ENCODE peak calls at places on chromosomes 13 and 19, in five cellular contexts. One of them, this sample, is unnamed.

GRCh38 chr13:32811297-32811800 is 204.9 kb upstream of the KL start:
- DNase-seq in Right ventricle myocardium superior: no peak
- DNase-seq in cardiac fibroblast: no peak
- DNase-seq in T-helper 2 cell: no peak
- DNase-seq in C1 segment of cervical spinal cord: no peak
- DNase-seq in this sample: no peak

GRCh38 chr13:99313941-99314340 is 6.7 kb upstream of the GPR183 start:
- DNase-seq in Right ventricle myocardium superior: no peak
- DNase-seq in cardiac fibroblast: no peak
- DNase-seq in T-helper 2 cell: no peak
- DNase-seq in C1 segment of cervical spinal cord: no peak
- DNase-seq in this sample: no peak

GRCh38 chr13:112227031-112227430 is 149.1 kb upstream of the SPACA7 start:
- DNase-seq in Right ventricle myocardium superior: no peak
- DNase-seq in cardiac fibroblast: no peak
- DNase-seq in T-helper 2 cell: no peak
- DNase-seq in C1 segment of cervical spinal cord: no peak
- DNase-seq in this sample: no peak

GRCh38 chr13:78742659-78743058 is 83.7 kb upstream of the OBI1 start:
- DNase-seq in Right ventricle myocardium superior: no peak
- DNase-seq in cardiac fibroblast: no peak
- DNase-seq in T-helper 2 cell: no peak
- DNase-seq in C1 segment of cervical spinal cord: no peak
- DNase-seq in this sample: no peak

GRCh38 chr13:111115841-111116500 is 861 bp downstream of the ARHGEF7 start:
- DNase-seq in Right ventricle myocardium superior: peak; percentile 75
- DNase-seq in cardiac fibroblast: peak; percentile 77
- DNase-seq in T-helper 2 cell: no peak
- DNase-seq in C1 segment of cervical spinal cord: no peak
- DNase-seq in this sample: peak; percentile 19

GRCh38 chr13:66915596-66916185 is 314.4 kb downstream of the PCDH9 start:
- DNase-seq in Right ventricle myocardium superior: no peak
- DNase-seq in cardiac fibroblast: peak; percentile 39
- DNase-seq in T-helper 2 cell: no peak
- DNase-seq in C1 segment of cervical spinal cord: no peak
- DNase-seq in this sample: no peak

GRCh38 chr13:31413531-31413930 is 213.8 kb downstream of the B3GLCT start:
- DNase-seq in Right ventricle myocardium superior: no peak
- DNase-seq in cardiac fibroblast: no peak
- DNase-seq in T-helper 2 cell: no peak
- DNase-seq in C1 segment of cervical spinal cord: no peak
- DNase-seq in this sample: no peak

GRCh38 chr13:44155422-44156293 is 218.0 kb upstream of the SERP2 start:
- DNase-seq in Right ventricle myocardium superior: peak; percentile 66
- DNase-seq in cardiac fibroblast: peak; percentile 72
- DNase-seq in T-helper 2 cell: no peak
- DNase-seq in C1 segment of cervical spinal cord: no peak
- DNase-seq in this sample: peak; percentile 61

GRCh38 chr13:97058417-97058816 is 64.1 kb upstream of the OXGR1 start:
- DNase-seq in Right ventricle myocardium superior: no peak
- DNase-seq in cardiac fibroblast: no peak
- DNase-seq in T-helper 2 cell: no peak
- DNase-seq in C1 segment of cervical spinal cord: no peak
- DNase-seq in this sample: no peak

GRCh38 chr19:7067716-7068115 is 1.8 kb upstream of the ZNF557 start:
- DNase-seq in Right ventricle myocardium superior: no peak
- DNase-seq in cardiac fibroblast: no peak
- DNase-seq in T-helper 2 cell: no peak
- DNase-seq in C1 segment of cervical spinal cord: no peak
- DNase-seq in this sample: no peak

GRCh38 chr13:30832845-30833332 is 73.2 kb upstream of the MEDAG start:
- DNase-seq in Right ventricle myocardium superior: peak; percentile 59
- DNase-seq in cardiac fibroblast: peak; percentile 54
- DNase-seq in T-helper 2 cell: no peak
- DNase-seq in C1 segment of cervical spinal cord: no peak
- DNase-seq in this sample: no peak

GRCh38 chr19:4069331-4069959 is 2.7 kb upstream of the ZBTB7A start:
- DNase-seq in Right ventricle myocardium superior: peak; percentile 81
- DNase-seq in cardiac fibroblast: no peak
- DNase-seq in T-helper 2 cell: peak; percentile 26
- DNase-seq in C1 segment of cervical spinal cord: no peak
- DNase-seq in this sample: no peak

GRCh38 chr13:24629320-24629719 is 50.9 kb upstream of the ATP12A start:
- DNase-seq in Right ventricle myocardium superior: no peak
- DNase-seq in cardiac fibroblast: peak; percentile 8
- DNase-seq in T-helper 2 cell: no peak
- DNase-seq in C1 segment of cervical spinal cord: no peak
- DNase-seq in this sample: no peak

GRCh38 chr19:18319591-18320135 is 3.2 kb downstream of the LSM4 start:
- DNase-seq in Right ventricle myocardium superior: no peak
- DNase-seq in cardiac fibroblast: no peak
- DNase-seq in T-helper 2 cell: no peak
- DNase-seq in C1 segment of cervical spinal cord: no peak
- DNase-seq in this sample: no peak

GRCh38 chr19:904545-904944 is 8.5 kb downstream of the R3HDM4 start:
- DNase-seq in Right ventricle myocardium superior: no peak
- DNase-seq in cardiac fibroblast: no peak
- DNase-seq in T-helper 2 cell: no peak
- DNase-seq in C1 segment of cervical spinal cord: no peak
- DNase-seq in this sample: no peak

GRCh38 chr13:89457977-89458376 is 1786.8 kb downstream of the SLITRK5 start:
- DNase-seq in Right ventricle myocardium superior: no peak
- DNase-seq in cardiac fibroblast: peak; percentile 90
- DNase-seq in T-helper 2 cell: no peak
- DNase-seq in C1 segment of cervical spinal cord: no peak
- DNase-seq in this sample: no peak

GRCh38 chr13:94139393-94139995 is 340.0 kb downstream of the DCT start:
- DNase-seq in Right ventricle myocardium superior: no peak
- DNase-seq in cardiac fibroblast: no peak
- DNase-seq in T-helper 2 cell: no peak
- DNase-seq in C1 segment of cervical spinal cord: no peak
- DNase-seq in this sample: no peak

GRCh38 chr13:40993987-40994386 is 25.1 kb downstream of the ELF1 start:
- DNase-seq in Right ventricle myocardium superior: no peak
- DNase-seq in cardiac fibroblast: no peak
- DNase-seq in T-helper 2 cell: no peak
- DNase-seq in C1 segment of cervical spinal cord: no peak
- DNase-seq in this sample: no peak